ENCODE peak calls at places on chromosomes 3 and 15, in four cellular contexts. U, F, T and J are unnamed samples.

GRCh38 chr3:8246070-8246469 is 255.6 kb upstream of the LMCD1 start:
- DNase-seq in U (no peak), F (no peak), T (no peak), J (no peak)

GRCh38 chr3:140588558-140588957 is 89.3 kb upstream of the TRIM42 start:
- DNase-seq in U (no peak), F (peak), T (no peak), J (no peak)

GRCh38 chr3:57026918-57027317 is 33.5 kb upstream of the SPATA12 start:
- DNase-seq in U (peak), F (no peak), T (no peak), J (no peak)

GRCh38 chr3:196602673-196603072 is 34.2 kb downstream of the FBXO45 start:
- DNase-seq in U (no peak), F (no peak), T (no peak), J (no peak)

GRCh38 chr3:14016900-14017475 is 107.7 kb downstream of the CHCHD4 start:
- DNase-seq in U (no peak), F (no peak), T (no peak), J (no peak)

GRCh38 chr3:125058959-125059358 is 3.2 kb upstream of the HEG1 start:
- DNase-seq in U (no peak), F (no peak), T (no peak), J (no peak)

GRCh38 chr3:98171066-98171465 is 4.6 kb downstream of the OR5H15 start:
- DNase-seq in U (no peak), F (no peak), T (no peak), J (no peak)

GRCh38 chr3:128226794-128227399 is 73.6 kb downstream of the EEFSEC start:
- DNase-seq in U (peak), F (peak), T (peak), J (peak)

GRCh38 chr3:161293381-161293780 is 72.3 kb downstream of the NMD3 start:
- DNase-seq in U (no peak), F (no peak), T (no peak), J (no peak)

GRCh38 chr15:101463265-101463664 is 26.2 kb downstream of the PCSK6 start:
- DNase-seq in U (no peak), F (no peak), T (no peak), J (no peak)

GRCh38 chr15:50182233-50183013 is 427 bp downstream of the SLC27A2 start:
- DNase-seq in U (peak), F (peak), T (no peak), J (no peak)

GRCh38 chr15:57752426-57752825 is 45.9 kb downstream of the POLR2M start:
- DNase-seq in U (peak), F (peak), T (peak), J (no peak)

GRCh38 chr3:186746008-186746407 is 28.8 kb downstream of the KNG1 start:
- DNase-seq in U (peak), F (peak), T (no peak), J (no peak)

GRCh38 chr15:68983821-68984517 is 30.5 kb upstream of the NOX5 start:
- DNase-seq in U (no peak), F (no peak), T (no peak), J (no peak)

GRCh38 chr3:101823525-101823924 is 25.8 kb upstream of the NFKBIZ start:
- DNase-seq in U (no peak), F (no peak), T (no peak), J (no peak)

GRCh38 chr3:190130037-190130436 is 9.3 kb upstream of the P3H2 start:
- DNase-seq in U (no peak), F (no peak), T (no peak), J (no peak)

GRCh38 chr3:182509844-182510460 is 283.4 kb upstream of the ATP11B start:
- DNase-seq in U (no peak), F (no peak), T (no peak), J (no peak)

GRCh38 chr3:99925584-99925983 is 107.9 kb downstream of the CMSS1 start:
- DNase-seq in U (peak), F (no peak), T (no peak), J (no peak)

GRCh38 chr3:47377186-47377585 is 3.6 kb upstream of the PTPN23 start:
- DNase-seq in U (no peak), F (no peak), T (no peak), J (no peak)

GRCh38 chr3:30682434-30683155 is 76.2 kb downstream of the TGFBR2 start:
- DNase-seq in U (no peak), F (no peak), T (no peak), J (no peak)

GRCh38 chr15:40806672-40807027 is 239 bp upstream of the ZFYVE19 start:
- DNase-seq in U (no peak), F (no peak), T (no peak), J (no peak)

GRCh38 chr3:131503328-131503650 is 518 bp upstream of the MRPL3 start:
- DNase-seq in U (no peak), F (no peak), T (no peak), J (no peak)

GRCh38 chr3:158165730-158166129 is 55.8 kb downstream of the RSRC1 start:
- DNase-seq in U (peak), F (no peak), T (no peak), J (no peak)

GRCh38 chr15:55742498-55742926 is 440 bp downstream of the PRTG start:
- DNase-seq in U (peak), F (peak), T (no peak), J (no peak)

GRCh38 chr3:143832433-143832832 is 15.8 kb downstream of the SLC9A9 start:
- DNase-seq in U (no peak), F (no peak), T (no peak), J (no peak)

GRCh38 chr3:157077565-157077991 is 82.4 kb downstream of the CCNL1 start:
- DNase-seq in U (no peak), F (no peak), T (no peak), J (no peak)

GRCh38 chr3:105473521-105474223 is 107.0 kb downstream of the ALCAM start:
- DNase-seq in U (peak), F (peak), T (no peak), J (no peak)

GRCh38 chr3:42762046-42762724 is 10.9 kb downstream of the CCDC13 start:
- DNase-seq in U (no peak), F (no peak), T (no peak), J (no peak)

GRCh38 chr3:59513570-59513969 is 463.7 kb upstream of the CFAP20DC start:
- DNase-seq in U (no peak), F (no peak), T (no peak), J (no peak)

GRCh38 chr3:177294221-177294620 is 96.9 kb upstream of the TBL1XR1 start:
- DNase-seq in U (peak), F (no peak), T (no peak), J (no peak)

GRCh38 chr15:52791776-52792175 is 1.6 kb upstream of the ONECUT1 start:
- DNase-seq in U (no peak), F (no peak), T (no peak), J (no peak)

GRCh38 chr15:92510163-92510882 is 116.6 kb downstream of the ST8SIA2 start:
- DNase-seq in U (no peak), F (peak), T (no peak), J (no peak)

GRCh38 chr3:175743733-175744400 is 884.7 kb downstream of the NAALADL2 start:
- DNase-seq in U (peak), F (no peak), T (no peak), J (no peak)

DNA sequence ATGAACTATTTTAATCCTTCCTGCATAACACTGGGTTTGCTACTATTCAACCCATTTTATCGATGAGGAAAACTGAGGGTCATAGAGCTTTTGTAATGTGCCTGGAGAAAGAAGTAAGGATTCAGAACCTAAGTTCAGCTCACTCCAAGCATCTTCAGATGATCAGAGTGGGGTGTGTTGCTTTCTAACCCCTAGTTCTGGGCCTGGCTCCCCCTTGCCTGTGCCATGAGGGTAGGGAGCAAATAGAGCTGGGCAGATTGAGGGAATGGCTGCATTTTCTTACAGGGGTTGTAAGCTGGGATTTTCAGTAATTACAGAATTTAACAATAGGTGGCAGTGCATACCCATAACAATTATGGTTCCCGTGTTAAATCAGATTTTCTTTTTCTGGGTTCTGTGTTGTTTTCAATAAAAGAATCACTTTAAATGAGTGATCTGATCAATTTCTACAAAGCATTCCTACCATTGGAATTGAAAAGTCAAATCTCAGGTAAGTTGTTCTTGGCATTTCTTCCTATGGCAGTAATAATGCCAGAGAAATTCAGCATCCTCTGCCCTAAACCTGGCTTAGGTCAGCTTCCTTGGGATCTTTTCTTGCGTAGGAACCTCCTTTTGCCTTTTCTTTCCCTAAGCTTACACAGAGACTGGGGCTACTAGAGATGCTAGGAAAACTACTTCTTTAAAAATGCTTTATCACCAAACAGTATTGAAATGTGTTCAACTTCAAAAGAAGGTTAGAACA is 103.8 kb upstream of the IL12A start:
- DNase-seq in U (peak), F (peak), T (no peak), J (no peak)
- TF ChIP-seq CTCF in U (peak), F (peak), T (peak), J (peak)

GRCh38 chr3:149514471-149514870 is 40.0 kb downstream of the TM4SF4 start:
- DNase-seq in U (no peak), F (no peak), T (no peak), J (no peak)

GRCh38 chr3:149512073-149512782 is 37.7 kb downstream of the TM4SF4 start:
- DNase-seq in U (peak), F (peak), T (peak), J (peak)

GRCh38 chr3:149515242-149515641 is 40.7 kb downstream of the TM4SF4 start:
- DNase-seq in U (no peak), F (no peak), T (no peak), J (no peak)

GRCh38 chr3:149519912-149520311 is 45.4 kb downstream of the TM4SF4 start:
- DNase-seq in U (no peak), F (no peak), T (no peak), J (no peak)

DNA sequence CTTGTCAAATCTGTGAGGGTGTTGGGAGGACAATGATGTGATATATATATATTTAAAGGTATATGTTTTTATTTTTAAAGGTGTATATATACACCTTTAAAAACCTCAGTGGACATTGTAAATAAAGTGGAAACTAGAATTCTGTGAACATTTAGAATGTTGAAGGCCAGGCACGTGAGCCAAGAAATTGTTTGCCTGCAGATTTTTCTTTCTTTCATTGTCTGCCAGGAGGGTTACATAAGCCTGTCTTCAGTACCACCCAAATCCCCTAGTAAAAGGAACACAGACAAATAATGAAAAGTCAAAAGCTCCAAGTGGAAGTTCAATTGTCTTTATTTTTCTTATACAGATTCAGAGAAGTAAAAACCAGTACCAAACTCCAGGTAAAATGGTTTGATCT is 42.4 kb downstream of the TM4SF4 start:
- DNase-seq in U (no peak), F (no peak), T (no peak), J (no peak)
- TF ChIP-seq CTCF in U (no peak), F (no peak), T (no peak), J (no peak)

GRCh38 chr3:39103324-39103693 is 4.1 kb downstream of the GORASP1 start:
- DNase-seq in U (no peak), F (peak), T (no peak), J (no peak)
- TF ChIP-seq CTCF in U (no peak), F (peak), T (no peak), J (peak)

DNA sequence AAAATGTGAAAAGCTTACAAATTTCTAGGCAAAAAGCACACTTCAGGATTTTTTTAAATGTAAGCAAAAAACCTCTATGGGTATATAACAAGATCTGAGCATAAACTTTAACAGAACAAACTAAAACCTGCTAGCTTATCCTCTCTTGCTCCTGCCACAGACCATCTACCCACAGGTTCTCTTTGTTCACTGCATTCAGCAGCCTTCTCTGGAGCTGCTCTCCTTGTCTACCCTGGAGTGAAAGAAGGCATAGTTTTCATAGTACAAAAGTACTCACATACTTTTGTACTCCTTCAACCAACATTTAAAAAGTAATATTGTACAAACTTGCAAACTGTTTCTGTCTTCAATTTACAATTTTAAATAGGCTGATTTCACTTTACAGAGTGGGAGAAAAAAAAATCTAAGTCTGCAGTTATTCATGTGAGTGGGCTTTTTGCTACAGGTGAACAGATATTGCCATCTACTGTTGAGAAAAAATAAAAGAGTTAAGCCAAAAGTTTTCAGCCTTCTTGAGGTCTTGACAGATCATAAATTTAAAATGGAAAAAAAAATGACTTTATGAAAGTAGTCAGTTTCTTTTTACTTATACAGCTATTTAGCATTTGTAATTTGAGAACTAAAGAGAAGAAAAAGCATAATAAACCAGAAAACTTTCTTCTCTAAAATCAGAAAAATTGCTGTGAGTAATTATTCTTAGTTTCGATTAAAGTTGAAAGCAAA is 20.4 kb downstream of the TERC start:
- DNase-seq in U (peak), F (peak), T (no peak), J (no peak)
- TF ChIP-seq CTCF in U (peak), F (peak), T (peak), J (peak)